ENCODE peak calls at places on chromosomes 11 and 22, in ten cellular contexts. L, M, Z, N, Y, B, U, J, X and V are unnamed samples.

GRCh38 chr22:23150762-23151161 is 5.5 kb downstream of the RAB36 start:
- DNase-seq in J (no peak), B (peak; percentile 54), X (no peak), U (no peak), L (no peak), Y (no peak), N (no peak), Z (no peak), M (no peak), V (no peak)

GRCh38 chr22:20763630-20764029 is 10.3 kb upstream of the SERPIND1 start:
- DNase-seq in N (no peak), M (no peak), Y (no peak), Z (no peak), J (no peak), L (no peak), X (no peak), U (no peak), B (peak; percentile 59), V (no peak)

GRCh38 chr11:45659818-45660160 is 5.6 kb downstream of the CHST1 start:
- DNase-seq in N (no peak), J (no peak), U (no peak), M (no peak), Y (no peak), B (no peak), X (no peak), Z (no peak), L (no peak), V (no peak)

GRCh38 chr11:48167380-48167779 is 49.2 kb upstream of the OR4B1 start:
- DNase-seq in Y (no peak), B (no peak), M (no peak), Z (no peak), J (no peak), U (no peak), L (no peak), X (no peak), N (no peak), V (no peak)

GRCh38 chr11:132913295-132913694 is 619.0 kb downstream of the OPCML start:
- DNase-seq in Z (no peak), J (no peak), L (no peak), X (no peak), U (no peak), Y (no peak), M (no peak), N (no peak), B (no peak), V (no peak)

GRCh38 chr11:6568191-6568918 is 35.1 kb downstream of the RRP8 start:
- DNase-seq in Y (peak; percentile 67), M (peak; percentile 87), N (no peak), J (peak; percentile 10), L (no peak), X (no peak), U (no peak), B (no peak), Z (no peak), V (peak; percentile 62)

GRCh38 chr22:39819429-39819828 is 74.1 kb downstream of the ENTHD1 start:
- DNase-seq in X (no peak), Z (no peak), J (no peak), U (no peak), N (no peak), L (no peak), Y (no peak), M (no peak), B (no peak), V (no peak)

GRCh38 chr11:128424271-128424709 is 163.1 kb downstream of the ETS1 start:
- DNase-seq in N (no peak), M (peak; percentile 23), B (no peak), Y (no peak), J (no peak), U (no peak), X (peak; percentile 88), L (no peak), Z (no peak), V (no peak)

GRCh38 chr22:50182176-50183081 is 3.3 kb upstream of the TRABD start:
- DNase-seq in B (peak; percentile 78), J (no peak), X (no peak), Y (no peak), N (no peak), Z (no peak), U (no peak), L (no peak), M (peak; percentile 96), V (no peak)

GRCh38 chr11:94145431-94145830 is 16.8 kb downstream of the PANX1 start:
- DNase-seq in Z (no peak), Y (no peak), N (no peak), B (no peak), X (no peak), J (no peak), L (no peak), U (no peak), M (no peak), V (no peak)

GRCh38 chr11:77174559-77174958 is 46.5 kb downstream of the MYO7A start:
- DNase-seq in J (no peak), Y (no peak), U (no peak), Z (no peak), X (no peak), B (no peak), N (no peak), M (peak; percentile 50), L (no peak), V (no peak)

GRCh38 chr11:118792642-118793124 is 1.7 kb upstream of the DDX6 start:
- DNase-seq in Z (peak; percentile 62), N (peak; percentile 37), L (peak; percentile 82), J (peak; percentile 98), M (peak; percentile 87), U (peak; percentile 91), B (peak; percentile 89), X (peak; percentile 90), Y (peak; percentile 77), V (no peak)
- TF ChIP-seq POLR2A in Z (peak; percentile 90), N (peak; percentile 42), L (peak; percentile 80), J (peak; percentile 92), M (peak; percentile 87), U (peak; percentile 97), B (no peak), X (no peak), Y (no peak), V (no peak)

DNA sequence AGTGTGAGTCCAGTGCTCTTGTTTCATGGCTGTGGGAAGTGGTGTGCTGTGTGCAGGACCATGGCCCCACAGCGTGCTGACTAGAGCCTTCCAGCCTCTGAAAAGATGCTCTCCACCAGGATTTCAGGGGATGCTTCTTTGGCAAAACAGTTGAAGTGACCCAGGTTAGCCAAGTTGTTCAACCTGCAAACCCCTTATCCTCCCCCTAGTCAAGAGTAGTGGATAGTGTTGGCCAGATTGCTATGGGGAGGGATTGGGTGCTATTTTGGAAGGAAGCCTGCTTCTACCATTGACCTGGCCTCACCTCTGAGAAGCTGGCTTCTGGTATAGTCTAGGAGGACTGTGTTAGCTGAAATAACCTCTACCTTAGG is 1.7 kb downstream of the MICAL2 start:
- DNase-seq in X (no peak), L (no peak), Y (no peak), J (no peak), N (no peak), B (no peak), M (no peak), Z (no peak), U (no peak), V (no peak)
- TF ChIP-seq POLR2A in X (no peak), L (no peak), Y (no peak), J (no peak), N (no peak), B (no peak), M (no peak), Z (no peak), U (no peak), V (no peak)

GRCh38 chr11:65651339-65651588 is 11.5 kb downstream of the RELA start:
- DNase-seq in Y (peak; percentile 63), U (no peak), L (no peak), X (no peak), Z (no peak), B (no peak), N (no peak), M (no peak), J (no peak), V (no peak)

GRCh38 chr11:65650547-65651338 is 12.0 kb downstream of the RELA start:
- DNase-seq in Y (no peak), U (no peak), X (no peak), Z (no peak), J (no peak), N (no peak), M (peak; percentile 20), L (peak; percentile 43), B (no peak), V (no peak)

GRCh38 chr11:65651589-65652510 is 10.9 kb downstream of the RELA start:
- DNase-seq in X (no peak), L (no peak), B (peak; percentile 66), M (peak; percentile 69), Y (peak; percentile 79), J (peak; percentile 15), U (no peak), N (no peak), Z (no peak), V (no peak)

GRCh38 chr11:65653229-65654225 is 9.2 kb downstream of the RELA start:
- DNase-seq in Y (no peak), X (peak; percentile 88), Z (no peak), J (no peak), N (no peak), B (peak; percentile 68), L (no peak), U (no peak), M (peak; percentile 48), V (no peak)

GRCh38 chr11:65652511-65653228 is 10.0 kb downstream of the RELA start:
- DNase-seq in N (no peak), Y (peak; percentile 96), Z (peak; percentile 99), M (peak; percentile 94), U (peak; percentile 71), J (peak; percentile 95), B (peak; percentile 96), L (peak; percentile 93), X (peak; percentile 99), V (peak; percentile 98)
- TF ChIP-seq POLR2A in N (peak; percentile 67), Y (no peak), Z (peak; percentile 69), M (peak; percentile 75), U (no peak), J (peak; percentile 56), B (no peak), L (peak; percentile 60), X (no peak), V (peak; percentile 66)

GRCh38 chr22:42691440-42691839 is 29.2 kb downstream of the A4GALT start:
- DNase-seq in X (no peak), J (no peak), U (no peak), N (no peak), L (no peak), Y (no peak), M (no peak), B (no peak), Z (no peak), V (no peak)

GRCh38 chr22:42688914-42689275 is 31.8 kb downstream of the A4GALT start:
- DNase-seq in B (no peak), L (no peak), J (no peak), N (no peak), Z (no peak), Y (no peak), M (no peak), X (no peak), U (no peak), V (no peak)

GRCh38 chr22:42686756-42687491 is 33.7 kb downstream of the A4GALT start:
- DNase-seq in J (no peak), L (no peak), U (no peak), Z (no peak), X (no peak), N (no peak), M (no peak), B (no peak), Y (no peak), V (no peak)

GRCh38 chr22:42685941-42686666 is 34.6 kb downstream of the A4GALT start:
- DNase-seq in X (no peak), B (peak; percentile 58), N (no peak), U (no peak), J (no peak), Z (no peak), Y (no peak), L (no peak), M (no peak), V (no peak)

GRCh38 chr22:42688241-42688913 is 32.3 kb downstream of the A4GALT start:
- DNase-seq in Y (peak; percentile 95), B (peak; percentile 91), U (no peak), J (no peak), L (peak; percentile 39), M (peak; percentile 86), X (peak; percentile 97), Z (no peak), N (no peak), V (peak; percentile 36)
- TF ChIP-seq POLR2A in Y (no peak), B (no peak), U (no peak), J (no peak), L (peak; percentile 13), M (peak; percentile 37), X (no peak), Z (no peak), N (peak; percentile 24), V (no peak)